ENCODE peak calls at places on chromosomes 16 and 17, in six cellular contexts. K, A, Y, T, M and W are unnamed samples.

GRCh38 chr17:50659220-50659619 is 24.5 kb downstream of the ABCC3 start:
- DNase-seq in K (no peak), A (no peak), Y (no peak), T (no peak), M (no peak), W (no peak)

GRCh38 chr17:28493467-28493866 is 12.7 kb upstream of the FOXN1 start:
- DNase-seq in K (no peak), A (no peak), Y (peak), T (no peak), M (no peak), W (no peak)

GRCh38 chr17:29143894-29144293 is 36.3 kb downstream of the MYO18A start:
- DNase-seq in K (no peak), A (no peak), Y (no peak), T (no peak), M (peak), W (no peak)

GRCh38 chr17:40422990-40423611 is 5.4 kb upstream of the TOP2A start:
- DNase-seq in K (no peak), A (no peak), Y (no peak), T (no peak), M (no peak), W (no peak)

GRCh38 chr17:62111562-62112180 is 46.6 kb upstream of the MED13 start:
- DNase-seq in K (no peak), A (no peak), Y (no peak), T (no peak), M (no peak), W (no peak)

GRCh38 chr17:17971431-17972125 is 622 bp downstream of the TOM1L2 start:
- DNase-seq in K (no peak), A (peak), Y (peak), T (no peak), M (peak), W (no peak)

GRCh38 chr17:35684046-35684802 is 47.2 kb upstream of the RASL10B start:
- DNase-seq in K (no peak), A (no peak), Y (peak), T (no peak), M (no peak), W (no peak)

GRCh38 chr16:10871157-10871991 is 5.6 kb upstream of the CIITA start:
- DNase-seq in K (peak), A (no peak), Y (peak), T (peak), M (no peak), W (peak)

GRCh38 chr16:78058165-78058564 is 35.8 kb downstream of the CLEC3A start:
- DNase-seq in K (no peak), A (no peak), Y (no peak), T (no peak), M (no peak), W (no peak)

GRCh38 chr17:36849871-36850348 is 87.4 kb upstream of the LHX1 start:
- DNase-seq in K (peak), A (no peak), Y (peak), T (peak), M (no peak), W (no peak)

GRCh38 chr16:12618515-12618914 is 185.2 kb downstream of the CPPED1 start:
- DNase-seq in K (no peak), A (no peak), Y (no peak), T (no peak), M (no peak), W (no peak)

GRCh38 chr16:6081320-6081976 is 983.9 kb upstream of the EEF2KMT start:
- DNase-seq in K (no peak), A (no peak), Y (no peak), T (no peak), M (peak), W (no peak)

DNA sequence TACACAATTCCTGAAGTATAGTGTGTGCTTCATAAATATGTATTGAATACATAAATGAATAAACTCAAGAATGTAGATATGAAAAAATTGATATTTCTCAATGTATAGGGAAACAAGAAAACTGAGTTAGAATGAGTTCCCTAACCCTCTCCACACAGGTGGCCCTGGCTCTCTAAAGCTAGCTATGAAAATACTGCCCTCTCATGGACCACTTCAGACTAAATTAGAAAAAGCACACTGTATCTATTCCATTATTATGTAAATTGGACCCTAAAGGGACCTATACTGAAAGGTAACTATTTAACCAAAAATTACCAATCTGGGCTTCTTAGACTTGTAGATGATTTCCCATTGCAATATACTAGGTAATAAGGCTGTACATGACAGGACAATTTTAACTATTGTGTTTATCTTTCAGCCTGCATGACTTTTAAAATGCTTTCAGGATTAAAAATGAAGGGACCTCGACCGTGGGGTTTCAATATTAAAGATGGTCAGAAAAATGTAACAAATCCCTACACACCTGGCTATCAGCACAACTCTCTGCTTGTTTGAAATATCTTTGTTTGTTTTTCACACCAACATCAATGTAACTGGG is 672.5 kb upstream of the KIF2B start:
- DNase-seq in K (no peak), A (no peak), Y (peak), T (no peak), M (no peak), W (no peak)
- TF ChIP-seq CTCF in K (no peak), A (no peak), Y (peak), T (no peak), M (peak), W (no peak)

GRCh38 chr16:84268231-84268630 is 26.4 kb upstream of the WFDC1 start:
- DNase-seq in K (no peak), A (no peak), Y (no peak), T (no peak), M (no peak), W (no peak)
- TF ChIP-seq CTCF in K (no peak), A (no peak), Y (no peak), T (no peak), M (no peak), W (no peak)

GRCh38 chr17:72334205-72334604 is 213.4 kb downstream of the SOX9 start:
- DNase-seq in K (no peak), A (no peak), Y (peak), T (no peak), M (no peak), W (no peak)
- TF ChIP-seq CTCF in K (no peak), A (no peak), Y (no peak), T (no peak), M (no peak), W (no peak)

GRCh38 chr16:50263940-50264929 is 2.1 kb upstream of the ADCY7 start:
- DNase-seq in K (no peak), A (no peak), Y (peak), T (no peak), M (no peak), W (no peak)

GRCh38 chr16:50266337-50267091 is at the start of gene ADCY7:
- DNase-seq in K (peak), A (peak), Y (peak), T (peak), M (peak), W (peak)

GRCh38 chr16:50265716-50266336 is 525 bp upstream of the ADCY7 start:
- DNase-seq in K (no peak), A (no peak), Y (no peak), T (no peak), M (no peak), W (no peak)

GRCh38 chr16:50267151-50267631 is 840 bp downstream of the ADCY7 start:
- DNase-seq in K (no peak), A (no peak), Y (no peak), T (no peak), M (no peak), W (no peak)

DNA sequence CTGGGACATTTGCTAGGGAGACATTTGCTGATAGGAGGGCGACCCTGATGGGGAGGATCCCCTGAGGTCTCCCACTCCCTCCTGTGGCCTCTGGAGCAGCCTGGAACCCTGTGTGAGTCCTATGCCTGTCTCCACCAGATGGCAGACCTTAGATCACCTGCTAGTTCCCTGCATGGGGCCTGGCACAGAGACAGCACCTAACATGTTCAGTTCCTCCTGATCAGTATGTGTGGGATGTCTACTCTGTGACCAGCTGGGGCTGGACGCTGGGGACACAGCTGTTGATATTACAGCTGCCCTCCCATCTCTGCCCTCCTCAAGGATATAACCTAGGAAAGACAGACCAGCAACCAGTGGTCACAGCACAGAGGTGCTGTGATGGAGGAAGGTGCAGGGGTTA is 1.1 kb upstream of the ADCY7 start:
- DNase-seq in K (no peak), A (no peak), Y (no peak), T (no peak), M (no peak), W (no peak)
- TF ChIP-seq CTCF in K (no peak), A (no peak), Y (peak), T (peak), M (no peak), W (no peak)

GRCh38 chr16:27224271-27224737 is 21.0 kb downstream of the KDM8 start:
- DNase-seq in K (no peak), A (no peak), Y (no peak), T (no peak), M (no peak), W (no peak)

GRCh38 chr16:27223701-27224100 is 20.4 kb downstream of the KDM8 start:
- DNase-seq in K (no peak), A (no peak), Y (no peak), T (no peak), M (no peak), W (no peak)

GRCh38 chr16:27222499-27223225 is 19.3 kb downstream of the KDM8 start:
- DNase-seq in K (no peak), A (peak), Y (peak), T (no peak), M (no peak), W (no peak)

GRCh38 chr16:27221576-27222498 is 18.5 kb downstream of the KDM8 start:
- DNase-seq in K (no peak), A (peak), Y (peak), T (no peak), M (no peak), W (no peak)

DNA sequence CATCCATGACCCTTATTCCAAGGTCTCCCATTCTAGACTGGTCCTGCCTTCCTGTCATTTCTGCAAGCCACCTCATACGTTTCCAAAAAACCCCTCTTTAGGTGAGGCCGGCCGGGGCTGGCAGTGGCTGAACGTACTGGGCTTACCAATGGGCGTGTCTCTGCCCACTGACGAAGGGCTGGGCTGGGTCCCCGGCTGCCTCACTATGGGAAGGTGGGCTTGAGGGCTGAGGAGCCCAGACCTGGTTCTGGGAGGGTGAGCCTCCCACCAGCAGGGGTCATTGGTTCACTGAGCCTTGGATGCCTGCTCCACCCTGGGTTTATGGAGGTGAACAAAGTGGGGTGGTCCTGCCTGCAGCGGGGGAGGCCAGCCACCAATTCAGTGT is 19.9 kb downstream of the KDM8 start:
- DNase-seq in K (no peak), A (no peak), Y (no peak), T (no peak), M (no peak), W (no peak)
- TF ChIP-seq CTCF in K (no peak), A (no peak), Y (no peak), T (no peak), M (no peak), W (no peak)

GRCh38 chr17:9959377-9959981 is 54.4 kb upstream of the RCVRN start:
- DNase-seq in K (peak), A (peak), Y (peak), T (peak), M (peak), W (no peak)
- TF ChIP-seq CTCF in K (peak), A (peak), Y (peak), T (peak), M (peak), W (no peak)

GRCh38 chr16:2427526-2427925 is 1.7 kb upstream of the CCNF start:
- DNase-seq in K (no peak), A (no peak), Y (no peak), T (no peak), M (no peak), W (no peak)

GRCh38 chr16:2429037-2429770 is at the start of gene CCNF:
- DNase-seq in K (peak), A (peak), Y (peak), T (peak), M (peak), W (peak)

GRCh38 chr16:2426941-2427361 is 2.3 kb upstream of the CCNF start:
- DNase-seq in K (no peak), A (no peak), Y (peak), T (no peak), M (no peak), W (no peak)

GRCh38 chr16:2428787-2429036 is 535 bp upstream of the CCNF start:
- DNase-seq in K (no peak), A (no peak), Y (no peak), T (no peak), M (no peak), W (no peak)

DNA sequence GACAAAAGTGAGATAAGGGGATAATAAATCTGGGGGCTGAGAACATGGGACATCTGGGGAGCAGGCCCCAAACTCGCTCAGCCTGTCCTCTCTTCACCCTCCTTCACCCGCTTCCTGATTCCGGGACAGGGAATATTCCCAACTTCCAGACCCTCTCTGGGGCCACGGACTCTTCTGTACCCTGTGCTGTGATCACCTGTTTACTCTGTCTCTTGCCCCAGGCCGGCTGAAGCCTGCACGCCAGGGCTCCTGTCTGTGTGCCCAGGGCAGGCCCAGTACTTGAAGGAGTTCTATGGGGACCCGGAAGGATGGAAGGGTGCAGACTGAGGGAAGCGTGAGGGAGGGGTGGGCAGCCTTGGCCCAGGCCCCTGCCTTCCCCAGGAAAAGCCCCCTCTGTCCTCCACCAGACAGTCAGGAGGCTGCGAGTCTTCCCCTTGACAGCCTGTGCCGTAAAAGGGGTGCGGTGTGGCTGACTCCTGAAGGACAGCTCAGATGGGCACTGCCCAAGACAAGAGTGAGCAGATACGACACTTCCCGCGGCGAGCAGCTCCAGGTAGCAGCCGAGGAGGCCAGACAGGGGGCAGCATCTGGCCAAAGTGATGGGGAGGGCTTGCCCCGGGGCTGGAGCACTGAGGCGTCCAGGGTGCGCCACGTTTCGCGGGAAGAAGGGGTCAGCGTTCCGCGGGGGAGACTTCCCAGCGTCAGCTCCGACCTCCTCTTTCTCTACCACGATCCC is 1.0 kb upstream of the CCNF start:
- DNase-seq in K (peak), A (peak), Y (peak), T (peak), M (peak), W (no peak)
- TF ChIP-seq CTCF in K (no peak), A (peak), Y (peak), T (peak), M (no peak), W (no peak)